ENCODE peak calls at places on chromosome 4, in five cellular contexts. One of them, this sample, is unnamed.

GRCh38 chr4:164977243-164978164 is at the start of gene TRIM61:
- DNase-seq in HCT116: no peak
- DNase-seq in stomach: no peak
- DNase-seq in A549: no peak
- DNase-seq in body of pancreas: peak
- DNase-seq in this sample: peak

GRCh38 chr4:101600287-101600686 is 190.2 kb upstream of the BANK1 start:
- DNase-seq in HCT116: no peak
- DNase-seq in stomach: no peak
- DNase-seq in A549: no peak
- DNase-seq in body of pancreas: no peak
- DNase-seq in this sample: no peak

GRCh38 chr4:7507381-7507780 is 72.7 kb upstream of the PSAPL1 start:
- DNase-seq in HCT116: no peak
- DNase-seq in stomach: no peak
- DNase-seq in A549: no peak
- DNase-seq in body of pancreas: no peak
- DNase-seq in this sample: no peak

GRCh38 chr4:148515248-148515647 is 73.0 kb upstream of the NR3C2 start:
- DNase-seq in HCT116: peak
- DNase-seq in stomach: no peak
- DNase-seq in A549: no peak
- DNase-seq in body of pancreas: no peak
- DNase-seq in this sample: no peak

GRCh38 chr4:115113382-115114106 is at the start of gene NDST4:
- DNase-seq in HCT116: no peak
- DNase-seq in stomach: no peak
- DNase-seq in A549: no peak
- DNase-seq in body of pancreas: peak
- DNase-seq in this sample: no peak

GRCh38 chr4:174320501-174321199 is 36.9 kb downstream of the CEP44 start:
- DNase-seq in HCT116: no peak
- DNase-seq in stomach: no peak
- DNase-seq in A549: no peak
- DNase-seq in body of pancreas: no peak
- DNase-seq in this sample: no peak

GRCh38 chr4:165384608-165385007 is 5.8 kb downstream of the CPE start:
- DNase-seq in HCT116: no peak
- DNase-seq in stomach: no peak
- DNase-seq in A549: no peak
- DNase-seq in body of pancreas: no peak
- DNase-seq in this sample: no peak

GRCh38 chr4:87211249-87211952 is 9.0 kb downstream of the KLHL8 start:
- DNase-seq in HCT116: no peak
- DNase-seq in stomach: no peak
- DNase-seq in A549: no peak
- DNase-seq in body of pancreas: no peak
- DNase-seq in this sample: no peak

GRCh38 chr4:114598191-114599121 is at the start of gene UGT8:
- DNase-seq in HCT116: peak
- DNase-seq in stomach: peak
- DNase-seq in A549: no peak
- DNase-seq in body of pancreas: peak
- DNase-seq in this sample: peak

GRCh38 chr4:107120661-107121060 is 84.5 kb upstream of the DKK2 start:
- DNase-seq in HCT116: no peak
- DNase-seq in stomach: no peak
- DNase-seq in A549: no peak
- DNase-seq in body of pancreas: no peak
- DNase-seq in this sample: no peak

GRCh38 chr4:22162454-22162853 is 213.9 kb upstream of the KCNIP4 start:
- DNase-seq in HCT116: no peak
- DNase-seq in stomach: no peak
- DNase-seq in A549: no peak
- DNase-seq in body of pancreas: no peak
- DNase-seq in this sample: no peak

GRCh38 chr4:114115526-114115925 is 136.1 kb upstream of the ARSJ start:
- DNase-seq in HCT116: no peak
- DNase-seq in stomach: no peak
- DNase-seq in A549: no peak
- DNase-seq in body of pancreas: no peak
- DNase-seq in this sample: no peak

GRCh38 chr4:138897818-138898226 is 117.8 kb upstream of the NOCT start:
- DNase-seq in HCT116: no peak
- DNase-seq in stomach: no peak
- DNase-seq in A549: no peak
- DNase-seq in body of pancreas: no peak
- DNase-seq in this sample: no peak

GRCh38 chr4:139773560-139774318 is 108.1 kb downstream of the MGST2 start:
- DNase-seq in HCT116: no peak
- DNase-seq in stomach: no peak
- DNase-seq in A549: no peak
- DNase-seq in body of pancreas: no peak
- DNase-seq in this sample: no peak

GRCh38 chr4:24965627-24966026 is 52.8 kb upstream of the CCDC149 start:
- DNase-seq in HCT116: no peak
- DNase-seq in stomach: no peak
- DNase-seq in A549: no peak
- DNase-seq in body of pancreas: no peak
- DNase-seq in this sample: no peak

GRCh38 chr4:138632856-138633255 is 382.7 kb upstream of the NOCT start:
- DNase-seq in HCT116: no peak
- DNase-seq in stomach: no peak
- DNase-seq in A549: no peak
- DNase-seq in body of pancreas: no peak
- DNase-seq in this sample: no peak

GRCh38 chr4:4842476-4843441 is 16.7 kb upstream of the MSX1 start:
- DNase-seq in HCT116: no peak
- DNase-seq in stomach: no peak
- DNase-seq in A549: no peak
- DNase-seq in body of pancreas: no peak
- DNase-seq in this sample: no peak

GRCh38 chr4:115159141-115159540 is 45.7 kb upstream of the NDST4 start:
- DNase-seq in HCT116: no peak
- DNase-seq in stomach: no peak
- DNase-seq in A549: no peak
- DNase-seq in body of pancreas: no peak
- DNase-seq in this sample: no peak

GRCh38 chr4:41465135-41465761 is 72.7 kb upstream of the LIMCH1 start:
- DNase-seq in HCT116: no peak
- DNase-seq in stomach: no peak
- DNase-seq in A549: no peak
- DNase-seq in body of pancreas: no peak
- DNase-seq in this sample: peak

GRCh38 chr4:168411318-168412150 is 68.8 kb downstream of the DDX60L start:
- DNase-seq in HCT116: no peak
- DNase-seq in stomach: no peak
- DNase-seq in A549: no peak
- DNase-seq in body of pancreas: no peak
- DNase-seq in this sample: no peak

GRCh38 chr4:16294455-16294854 is 68.2 kb upstream of the TAPT1 start:
- DNase-seq in HCT116: no peak
- DNase-seq in stomach: no peak
- DNase-seq in A549: no peak
- DNase-seq in body of pancreas: no peak
- DNase-seq in this sample: no peak

GRCh38 chr4:123661080-123661737 is 264.6 kb downstream of the SPRY1 start:
- DNase-seq in HCT116: peak
- DNase-seq in stomach: no peak
- DNase-seq in A549: peak
- DNase-seq in body of pancreas: no peak
- DNase-seq in this sample: no peak

GRCh38 chr4:110850461-110851447 is 227.9 kb upstream of the PITX2 start:
- DNase-seq in HCT116: no peak
- DNase-seq in stomach: no peak
- DNase-seq in A549: no peak
- DNase-seq in body of pancreas: peak
- DNase-seq in this sample: peak

GRCh38 chr4:10495651-10496050 is 38.4 kb upstream of the ZNF518B start:
- DNase-seq in HCT116: no peak
- DNase-seq in stomach: no peak
- DNase-seq in A549: no peak
- DNase-seq in body of pancreas: no peak
- DNase-seq in this sample: no peak

GRCh38 chr4:1800805-1801204 is 7.7 kb downstream of the FGFR3 start:
- DNase-seq in HCT116: no peak
- DNase-seq in stomach: no peak
- DNase-seq in A549: no peak
- DNase-seq in body of pancreas: no peak
- DNase-seq in this sample: no peak

GRCh38 chr4:1797861-1798529 is 4.9 kb downstream of the FGFR3 start:
- DNase-seq in HCT116: no peak
- DNase-seq in stomach: no peak
- DNase-seq in A549: no peak
- DNase-seq in body of pancreas: no peak
- DNase-seq in this sample: no peak

GRCh38 chr4:1798530-1799363 is 5.7 kb downstream of the FGFR3 start:
- DNase-seq in HCT116: no peak
- DNase-seq in stomach: no peak
- DNase-seq in A549: no peak
- DNase-seq in body of pancreas: no peak
- DNase-seq in this sample: no peak

GRCh38 chr4:1799997-1800375 is 6.9 kb downstream of the FGFR3 start:
- DNase-seq in HCT116: no peak
- DNase-seq in stomach: no peak
- DNase-seq in A549: no peak
- DNase-seq in body of pancreas: no peak
- DNase-seq in this sample: no peak

GRCh38 chr4:1799364-1799996 is 6.4 kb downstream of the FGFR3 start:
- DNase-seq in HCT116: no peak
- DNase-seq in stomach: no peak
- DNase-seq in A549: no peak
- DNase-seq in body of pancreas: no peak
- DNase-seq in this sample: no peak
- H3K27ac ChIP-seq in HCT116: no peak
- H3K27ac ChIP-seq in stomach: no peak
- H3K27ac ChIP-seq in A549: no peak
- H3K27ac ChIP-seq in body of pancreas: peak
- H3K27ac ChIP-seq in this sample: no peak

DNA sequence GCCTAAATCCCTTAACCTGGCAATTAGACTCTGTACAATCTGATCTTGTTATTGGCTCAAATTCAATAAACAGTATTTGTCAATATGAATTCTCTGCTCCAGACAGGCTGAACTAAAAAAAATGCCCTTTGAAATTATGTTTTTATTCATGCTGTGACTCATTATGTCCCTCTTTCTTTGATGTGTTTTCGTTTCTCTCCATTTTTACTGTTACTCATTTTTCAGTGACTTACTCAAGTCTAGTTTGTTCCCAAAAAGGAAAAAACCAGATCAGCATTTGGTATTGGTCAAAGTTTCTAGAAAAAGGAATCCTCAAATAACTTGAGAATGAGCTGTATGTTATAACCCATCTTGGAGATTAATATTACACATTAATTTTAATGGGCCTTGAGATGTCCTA is 40.4 kb downstream of the UNC5C start:
- DNase-seq in HCT116: peak
- DNase-seq in stomach: no peak
- DNase-seq in A549: no peak
- DNase-seq in body of pancreas: no peak
- DNase-seq in this sample: no peak
- H3K27ac ChIP-seq in HCT116: no peak
- H3K27ac ChIP-seq in stomach: no peak
- H3K27ac ChIP-seq in A549: no peak
- H3K27ac ChIP-seq in body of pancreas: no peak
- H3K27ac ChIP-seq in this sample: no peak

DNA sequence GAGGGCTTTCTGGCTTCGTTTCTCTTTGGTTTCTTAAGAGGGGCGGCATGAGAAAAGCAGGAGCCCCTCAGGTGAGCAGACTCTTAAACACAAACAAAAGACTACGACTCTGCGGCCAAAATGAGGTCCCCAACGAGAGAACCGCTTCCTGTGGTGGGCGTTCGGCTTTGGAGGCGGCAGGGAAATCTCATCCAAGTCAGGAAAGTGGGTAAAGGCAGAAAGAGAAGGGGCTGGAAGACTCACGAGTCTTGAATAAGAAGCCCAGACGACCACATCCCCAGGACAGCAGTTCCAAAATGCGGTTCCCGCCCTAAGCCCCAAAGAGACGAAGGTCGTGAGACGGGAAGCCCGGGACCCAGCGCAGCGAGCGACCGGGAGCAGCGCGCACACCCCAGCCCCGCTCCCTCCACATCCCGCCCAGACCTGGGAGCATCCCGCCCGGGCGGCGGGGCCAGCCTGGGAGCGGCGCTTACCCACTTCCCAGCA is 386 bp downstream of the UGDH start:
- DNase-seq in HCT116: no peak
- DNase-seq in stomach: no peak
- DNase-seq in A549: no peak
- DNase-seq in body of pancreas: no peak
- DNase-seq in this sample: no peak
- H3K27ac ChIP-seq in HCT116: peak
- H3K27ac ChIP-seq in stomach: peak
- H3K27ac ChIP-seq in A549: peak
- H3K27ac ChIP-seq in body of pancreas: peak
- H3K27ac ChIP-seq in this sample: peak

GRCh38 chr4:158904815-158905214 is 136.0 kb downstream of the FNIP2 start:
- DNase-seq in HCT116: no peak
- DNase-seq in stomach: no peak
- DNase-seq in A549: no peak
- DNase-seq in body of pancreas: no peak
- DNase-seq in this sample: no peak
- H3K27ac ChIP-seq in HCT116: no peak
- H3K27ac ChIP-seq in stomach: no peak
- H3K27ac ChIP-seq in A549: no peak
- H3K27ac ChIP-seq in body of pancreas: no peak
- H3K27ac ChIP-seq in this sample: no peak

GRCh38 chr4:77564231-77564630 is 41.4 kb upstream of the CXCL13 start:
- DNase-seq in HCT116: no peak
- DNase-seq in stomach: peak
- DNase-seq in A549: no peak
- DNase-seq in body of pancreas: peak
- DNase-seq in this sample: no peak
- H3K27ac ChIP-seq in HCT116: no peak
- H3K27ac ChIP-seq in stomach: peak
- H3K27ac ChIP-seq in A549: no peak
- H3K27ac ChIP-seq in body of pancreas: peak
- H3K27ac ChIP-seq in this sample: no peak

DNA sequence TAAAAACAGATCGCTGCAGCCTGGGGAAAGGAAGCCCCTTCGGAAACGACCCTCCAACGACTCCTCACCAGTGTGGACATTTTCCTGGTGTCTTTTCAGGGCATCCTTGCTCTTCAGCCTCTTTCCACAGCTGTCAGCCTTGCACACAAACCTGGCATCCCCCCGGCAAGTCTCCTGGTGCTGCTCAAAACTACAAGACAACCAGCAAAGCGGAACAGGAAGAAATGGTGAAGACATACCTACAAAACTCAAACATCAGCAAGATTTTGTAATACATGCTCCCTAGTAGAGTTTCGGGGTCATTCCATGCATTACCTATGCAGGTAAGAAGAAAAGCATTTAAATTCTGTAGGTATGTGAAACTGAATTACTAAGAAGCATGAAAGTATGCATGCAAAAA is 106.1 kb downstream of the PRDM5 start:
- DNase-seq in HCT116: no peak
- DNase-seq in stomach: no peak
- DNase-seq in A549: no peak
- DNase-seq in body of pancreas: no peak
- DNase-seq in this sample: no peak
- H3K27ac ChIP-seq in HCT116: no peak
- H3K27ac ChIP-seq in stomach: no peak
- H3K27ac ChIP-seq in A549: no peak
- H3K27ac ChIP-seq in body of pancreas: no peak
- H3K27ac ChIP-seq in this sample: no peak